ENCODE peak calls at places on chromosomes 11 and 22, in ten cellular contexts. Y, J, C, I, Z, T, W, S, L and X are unnamed samples.

GRCh38 chr11:85751738-85752137 is 59.2 kb downstream of the SYTL2 start:
- DNase-seq in Y (no peak), J (no peak), Z (no peak), I (no peak), W (no peak), C (no peak), T (no peak), S (no peak), L (no peak), X (no peak)

GRCh38 chr11:2883717-2884423 is 1.7 kb downstream of the CDKN1C start:
- DNase-seq in C (no peak), T (no peak), J (peak; percentile 67), W (no peak), Y (peak; percentile 46), Z (no peak), L (no peak), I (no peak), S (no peak), X (no peak)

GRCh38 chr11:122751298-122752070 is 86.8 kb upstream of the CRTAM start:
- DNase-seq in Z (no peak), C (no peak), J (no peak), T (peak; percentile 91), L (peak; percentile 57), I (no peak), S (no peak), W (no peak), Y (no peak), X (peak; percentile 75)

GRCh38 chr11:79860336-79860735 is 419.5 kb upstream of the TENM4 start:
- DNase-seq in S (no peak), W (no peak), J (peak; percentile 7), L (no peak), Z (no peak), I (no peak), T (no peak), C (no peak), Y (no peak), X (no peak)

GRCh38 chr22:23289851-23290724 is 109.8 kb downstream of the BCR start:
- DNase-seq in Z (peak; percentile 69), S (peak; percentile 61), L (peak; percentile 68), C (no peak), W (peak; percentile 65), I (no peak), T (peak; percentile 94), Y (peak; percentile 35), J (peak; percentile 52), X (peak; percentile 73)

GRCh38 chr11:129061466-129062194 is 119.0 kb upstream of the TP53AIP1 start:
- DNase-seq in L (peak; percentile 81), T (no peak), Z (peak; percentile 13), W (no peak), I (peak; percentile 31), J (no peak), Y (no peak), S (no peak), C (no peak), X (peak; percentile 38)

GRCh38 chr11:38818720-38819119 is 2220.7 kb upstream of the RAG2 start:
- DNase-seq in T (no peak), C (no peak), Y (no peak), I (no peak), J (no peak), W (no peak), L (peak; percentile 9), Z (no peak), S (no peak), X (no peak)

GRCh38 chr11:7080900-7081299 is 7.9 kb upstream of the RBMXL2 start:
- DNase-seq in L (no peak), W (no peak), J (no peak), Z (no peak), C (no peak), I (no peak), Y (no peak), S (no peak), T (no peak), X (no peak)

GRCh38 chr11:134863294-134863693 is 451.3 kb upstream of the B3GAT1 start:
- DNase-seq in T (no peak), C (peak; percentile 19), I (no peak), Y (no peak), J (no peak), Z (no peak), W (no peak), L (no peak), S (no peak), X (no peak)

GRCh38 chr11:123174196-123175183 is 20.6 kb downstream of the CLMP start:
- DNase-seq in Z (no peak), W (no peak), J (no peak), C (no peak), I (peak; percentile 77), S (no peak), L (peak; percentile 97), Y (no peak), T (peak; percentile 65), X (peak; percentile 99)

GRCh38 chr11:107710301-107710700 is 1.6 kb downstream of the SLN start:
- DNase-seq in Y (no peak), C (no peak), T (no peak), S (no peak), L (no peak), J (no peak), Z (no peak), I (no peak), W (no peak), X (no peak)

GRCh38 chr11:131977854-131978253 is 607.4 kb downstream of the NTM start:
- DNase-seq in T (peak; percentile 79), L (peak; percentile 78), W (no peak), J (no peak), S (no peak), Z (no peak), Y (no peak), C (no peak), I (peak; percentile 84), X (peak; percentile 19)

GRCh38 chr11:121426476-121427454 is 25.3 kb upstream of the SORL1 start:
- DNase-seq in C (no peak), L (no peak), Y (peak; percentile 30), T (peak; percentile 67), S (peak; percentile 70), Z (peak; percentile 13), J (peak; percentile 55), I (no peak), W (peak; percentile 68), X (no peak)

GRCh38 chr22:31233001-31233400 is 20.9 kb downstream of the LIMK2 start:
- DNase-seq in J (no peak), L (no peak), I (no peak), C (no peak), T (no peak), W (no peak), Y (no peak), Z (no peak), S (no peak), X (no peak)

GRCh38 chr11:91272089-91272488 is 952.5 kb upstream of the FAT3 start:
- DNase-seq in Y (no peak), J (no peak), L (no peak), T (no peak), I (no peak), W (no peak), C (no peak), S (no peak), Z (no peak), X (no peak)

DNA sequence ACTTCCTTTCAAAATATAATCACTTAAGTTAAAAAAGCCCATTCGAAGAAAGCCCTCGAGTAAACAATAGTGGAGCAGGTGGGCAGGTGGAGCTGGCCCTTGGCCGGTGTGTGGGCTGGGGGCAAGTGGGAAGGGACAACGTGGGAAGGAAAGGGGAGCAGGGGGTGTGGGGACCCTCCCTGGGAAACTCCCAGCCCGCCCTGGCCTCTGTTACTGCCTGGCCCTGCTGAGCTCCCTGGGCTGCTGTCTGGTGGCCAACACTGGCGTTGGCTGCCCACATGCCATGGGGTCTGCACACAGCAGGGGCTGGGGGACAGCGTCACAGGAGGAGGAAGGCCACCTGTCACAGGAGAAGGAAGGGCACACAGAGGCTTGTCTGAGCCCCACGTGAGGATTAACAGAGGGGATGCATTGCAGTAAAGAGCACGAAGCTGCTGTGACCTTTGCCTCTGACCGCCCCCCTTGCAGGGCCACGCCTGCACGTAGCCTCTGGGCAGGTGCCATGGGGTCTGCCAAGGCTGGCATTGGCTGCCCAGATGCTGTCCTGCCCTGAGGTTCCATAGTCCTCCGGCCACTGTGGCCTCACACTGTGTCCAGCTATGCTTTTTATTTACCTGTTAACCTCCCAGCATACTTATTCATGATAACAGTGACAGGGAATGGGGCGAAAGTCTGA is 36.2 kb upstream of the CCDC188 start:
- DNase-seq in Y (no peak), Z (no peak), J (no peak), T (no peak), C (no peak), S (no peak), I (no peak), L (no peak), W (no peak), X (no peak)
- TF ChIP-seq CTCF in Y (no peak), Z (no peak), J (no peak), T (no peak), C (no peak), S (no peak), I (no peak), L (no peak), W (no peak), X (no peak)

GRCh38 chr22:17778412-17778976 is 4.2 kb upstream of the BID start:
- DNase-seq in C (no peak), W (no peak), T (peak; percentile 85), L (no peak), Y (no peak), S (no peak), Z (no peak), I (no peak), J (no peak), X (no peak)
- H3K4me3 ChIP-seq in C (no peak overlapping the region), W (no peak overlapping the region), T (no peak overlapping the region), L (no peak overlapping the region), Y (no peak overlapping the region), S (peak overlapping the region; percentile 90), Z (no peak overlapping the region), I (no peak overlapping the region), J (no peak overlapping the region), X (no peak overlapping the region)

GRCh38 chr11:12761029-12761428 is 86.8 kb downstream of the TEAD1 start:
- DNase-seq in Z (no peak), I (no peak), S (peak; percentile 25), L (peak; percentile 61), C (no peak), J (no peak), T (no peak), Y (no peak), W (no peak), X (peak; percentile 53)
- TF ChIP-seq CTCF in Z (peak; percentile 36), I (peak; percentile 50), S (no peak), L (peak; percentile 48), C (no peak), J (peak; percentile 49), T (peak; percentile 56), Y (no peak), W (no peak), X (peak; percentile 49)

DNA sequence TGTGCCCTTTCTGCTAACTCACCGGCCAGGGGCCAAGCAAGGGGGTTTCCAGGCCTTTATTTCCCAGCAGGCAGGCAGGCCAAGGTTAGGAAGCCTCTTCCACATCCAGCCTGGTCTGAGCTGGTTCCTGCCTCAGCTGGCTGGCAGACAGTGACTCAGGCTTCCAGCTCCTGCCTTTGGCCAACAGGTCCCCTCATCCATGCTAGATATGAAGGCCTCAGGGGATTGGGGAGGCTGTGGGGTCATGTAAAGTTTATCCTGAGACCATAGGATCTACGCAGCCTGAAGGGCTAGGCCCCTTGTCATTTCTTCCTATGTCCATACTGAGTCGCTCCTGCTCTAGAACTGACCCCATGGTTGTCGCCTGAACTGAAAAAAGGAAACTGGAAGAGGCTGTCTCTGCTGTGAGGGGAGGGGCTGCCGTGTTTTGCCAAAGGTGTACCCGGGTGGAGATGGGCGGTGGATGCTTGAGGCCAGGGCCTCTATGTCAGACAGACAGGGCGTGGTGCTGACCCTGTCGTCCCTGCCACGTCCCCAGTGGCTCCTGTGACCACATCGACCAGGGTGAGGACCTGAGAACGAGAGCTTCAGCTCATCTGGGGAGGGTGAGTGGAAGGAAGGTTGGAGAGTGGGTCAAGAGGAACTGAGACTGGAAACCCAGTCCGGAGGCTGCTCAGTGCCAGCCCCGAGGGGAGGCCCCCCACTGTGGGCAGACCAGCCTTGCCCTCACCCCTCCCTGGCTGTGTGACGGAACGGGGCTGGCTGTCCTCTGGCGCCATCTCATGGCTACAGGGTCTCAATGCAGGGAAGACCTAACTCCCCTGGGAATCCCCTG is 17.0 kb downstream of the P2RY6 start:
- DNase-seq in W (peak; percentile 78), I (peak; percentile 65), Y (peak; percentile 72), J (peak; percentile 73), L (peak; percentile 88), S (peak; percentile 83), C (peak; percentile 88), Z (peak; percentile 91), T (peak; percentile 97), X (peak; percentile 65)
- H3K4me3 ChIP-seq in W (peak overlapping the region; percentile 34), I (no peak overlapping the region), Y (peak overlapping the region; percentile 35), J (no peak overlapping the region), L (no peak overlapping the region), S (no peak overlapping the region), C (peak overlapping the region; percentile 47), Z (peak overlapping the region; percentile 20), T (peak overlapping the region; percentile 43), X (no peak overlapping the region)